ENCODE peak calls at places on chromosomes 1 and 21, in seven cellular contexts. One of them, this sample, is unnamed.

GRCh38 chr1:65820983-65821382 is 28.3 kb downstream of the PDE4B start:
- DNase-seq in stimulated activated CD4-positive, alpha-beta T cell treated with anti-CD3 and anti-CD28 coated beads, Interleukin-12 subunit alpha, Interleukin-12 subunit beta, amount 100 ng/mL, for 48 hours: no peak
- DNase-seq in activated T-helper 1 cell treated with Interleukin-2 at 50 U/mL for 16 hours: no peak
- DNase-seq in kidney tubule cell: peak; percentile 85
- DNase-seq in G401: no peak
- DNase-seq in C1 segment of cervical spinal cord: no peak
- DNase-seq in posterior cingulate gyrus: no peak
- DNase-seq in this sample: peak; percentile 29

GRCh38 chr1:223861904-223862303 is 16.2 kb upstream of the TP53BP2 start:
- DNase-seq in stimulated activated CD4-positive, alpha-beta T cell treated with anti-CD3 and anti-CD28 coated beads, Interleukin-12 subunit alpha, Interleukin-12 subunit beta, amount 100 ng/mL, for 48 hours: no peak
- DNase-seq in activated T-helper 1 cell treated with Interleukin-2 at 50 U/mL for 16 hours: no peak
- DNase-seq in kidney tubule cell: no peak
- DNase-seq in G401: no peak
- DNase-seq in C1 segment of cervical spinal cord: no peak
- DNase-seq in posterior cingulate gyrus: no peak
- DNase-seq in this sample: no peak

GRCh38 chr1:202063093-202063492 is 52.7 kb downstream of the ELF3 start:
- DNase-seq in stimulated activated CD4-positive, alpha-beta T cell treated with anti-CD3 and anti-CD28 coated beads, Interleukin-12 subunit alpha, Interleukin-12 subunit beta, amount 100 ng/mL, for 48 hours: no peak
- DNase-seq in activated T-helper 1 cell treated with Interleukin-2 at 50 U/mL for 16 hours: no peak
- DNase-seq in kidney tubule cell: peak; percentile 41
- DNase-seq in G401: no peak
- DNase-seq in C1 segment of cervical spinal cord: no peak
- DNase-seq in posterior cingulate gyrus: no peak
- DNase-seq in this sample: no peak

GRCh38 chr1:193538004-193538355 is 351.6 kb upstream of the B3GALT2 start:
- DNase-seq in stimulated activated CD4-positive, alpha-beta T cell treated with anti-CD3 and anti-CD28 coated beads, Interleukin-12 subunit alpha, Interleukin-12 subunit beta, amount 100 ng/mL, for 48 hours: no peak
- DNase-seq in activated T-helper 1 cell treated with Interleukin-2 at 50 U/mL for 16 hours: no peak
- DNase-seq in kidney tubule cell: peak; percentile 43
- DNase-seq in G401: no peak
- DNase-seq in C1 segment of cervical spinal cord: no peak
- DNase-seq in posterior cingulate gyrus: no peak
- DNase-seq in this sample: peak; percentile 8

GRCh38 chr1:23585321-23586022 is 26.2 kb upstream of the ID3 start:
- DNase-seq in stimulated activated CD4-positive, alpha-beta T cell treated with anti-CD3 and anti-CD28 coated beads, Interleukin-12 subunit alpha, Interleukin-12 subunit beta, amount 100 ng/mL, for 48 hours: no peak
- DNase-seq in activated T-helper 1 cell treated with Interleukin-2 at 50 U/mL for 16 hours: no peak
- DNase-seq in kidney tubule cell: peak; percentile 82
- DNase-seq in G401: no peak
- DNase-seq in C1 segment of cervical spinal cord: no peak
- DNase-seq in posterior cingulate gyrus: no peak
- DNase-seq in this sample: peak; percentile 94

GRCh38 chr1:26164036-26164927 is 4.5 kb downstream of the C1orf232 start:
- DNase-seq in stimulated activated CD4-positive, alpha-beta T cell treated with anti-CD3 and anti-CD28 coated beads, Interleukin-12 subunit alpha, Interleukin-12 subunit beta, amount 100 ng/mL, for 48 hours: no peak
- DNase-seq in activated T-helper 1 cell treated with Interleukin-2 at 50 U/mL for 16 hours: peak; percentile 42
- DNase-seq in kidney tubule cell: peak; percentile 36
- DNase-seq in G401: peak; percentile 25
- DNase-seq in C1 segment of cervical spinal cord: no peak
- DNase-seq in posterior cingulate gyrus: peak; percentile 90
- DNase-seq in this sample: no peak

GRCh38 chr1:203934027-203934426 is 72.6 kb downstream of the SNRPE start:
- DNase-seq in stimulated activated CD4-positive, alpha-beta T cell treated with anti-CD3 and anti-CD28 coated beads, Interleukin-12 subunit alpha, Interleukin-12 subunit beta, amount 100 ng/mL, for 48 hours: no peak
- DNase-seq in activated T-helper 1 cell treated with Interleukin-2 at 50 U/mL for 16 hours: no peak
- DNase-seq in kidney tubule cell: peak; percentile 20
- DNase-seq in G401: no peak
- DNase-seq in C1 segment of cervical spinal cord: no peak
- DNase-seq in posterior cingulate gyrus: no peak
- DNase-seq in this sample: peak; percentile 47

GRCh38 chr1:117061986-117062415 is 1.9 kb downstream of the TTF2 start:
- DNase-seq in stimulated activated CD4-positive, alpha-beta T cell treated with anti-CD3 and anti-CD28 coated beads, Interleukin-12 subunit alpha, Interleukin-12 subunit beta, amount 100 ng/mL, for 48 hours: no peak
- DNase-seq in activated T-helper 1 cell treated with Interleukin-2 at 50 U/mL for 16 hours: no peak
- DNase-seq in kidney tubule cell: peak; percentile 70
- DNase-seq in G401: no peak
- DNase-seq in C1 segment of cervical spinal cord: no peak
- DNase-seq in posterior cingulate gyrus: no peak
- DNase-seq in this sample: peak; percentile 69

GRCh38 chr1:65449214-65449823 is 28.9 kb downstream of the LEPR start:
- DNase-seq in stimulated activated CD4-positive, alpha-beta T cell treated with anti-CD3 and anti-CD28 coated beads, Interleukin-12 subunit alpha, Interleukin-12 subunit beta, amount 100 ng/mL, for 48 hours: no peak
- DNase-seq in activated T-helper 1 cell treated with Interleukin-2 at 50 U/mL for 16 hours: no peak
- DNase-seq in kidney tubule cell: no peak
- DNase-seq in G401: no peak
- DNase-seq in C1 segment of cervical spinal cord: no peak
- DNase-seq in posterior cingulate gyrus: peak; percentile 63
- DNase-seq in this sample: no peak

GRCh38 chr1:236066828-236067386 is 2.0 kb upstream of the NID1 start:
- DNase-seq in stimulated activated CD4-positive, alpha-beta T cell treated with anti-CD3 and anti-CD28 coated beads, Interleukin-12 subunit alpha, Interleukin-12 subunit beta, amount 100 ng/mL, for 48 hours: peak; percentile 38
- DNase-seq in activated T-helper 1 cell treated with Interleukin-2 at 50 U/mL for 16 hours: peak; percentile 20
- DNase-seq in kidney tubule cell: no peak
- DNase-seq in G401: peak; percentile 30
- DNase-seq in C1 segment of cervical spinal cord: peak; percentile 32
- DNase-seq in posterior cingulate gyrus: no peak
- DNase-seq in this sample: no peak

GRCh38 chr1:154442006-154442740 is 37.0 kb downstream of the IL6R start:
- DNase-seq in stimulated activated CD4-positive, alpha-beta T cell treated with anti-CD3 and anti-CD28 coated beads, Interleukin-12 subunit alpha, Interleukin-12 subunit beta, amount 100 ng/mL, for 48 hours: no peak
- DNase-seq in activated T-helper 1 cell treated with Interleukin-2 at 50 U/mL for 16 hours: no peak
- DNase-seq in kidney tubule cell: peak; percentile 83
- DNase-seq in G401: no peak
- DNase-seq in C1 segment of cervical spinal cord: no peak
- DNase-seq in posterior cingulate gyrus: no peak
- DNase-seq in this sample: no peak

GRCh38 chr1:228455715-228456114 is 31.5 kb upstream of the RNF187 start:
- DNase-seq in stimulated activated CD4-positive, alpha-beta T cell treated with anti-CD3 and anti-CD28 coated beads, Interleukin-12 subunit alpha, Interleukin-12 subunit beta, amount 100 ng/mL, for 48 hours: no peak
- DNase-seq in activated T-helper 1 cell treated with Interleukin-2 at 50 U/mL for 16 hours: no peak
- DNase-seq in kidney tubule cell: no peak
- DNase-seq in G401: peak; percentile 63
- DNase-seq in C1 segment of cervical spinal cord: no peak
- DNase-seq in posterior cingulate gyrus: no peak
- DNase-seq in this sample: no peak

GRCh38 chr1:73722055-73722454 is 475.9 kb downstream of the LRRIQ3 start:
- DNase-seq in stimulated activated CD4-positive, alpha-beta T cell treated with anti-CD3 and anti-CD28 coated beads, Interleukin-12 subunit alpha, Interleukin-12 subunit beta, amount 100 ng/mL, for 48 hours: no peak
- DNase-seq in activated T-helper 1 cell treated with Interleukin-2 at 50 U/mL for 16 hours: no peak
- DNase-seq in kidney tubule cell: no peak
- DNase-seq in G401: no peak
- DNase-seq in C1 segment of cervical spinal cord: no peak
- DNase-seq in posterior cingulate gyrus: no peak
- DNase-seq in this sample: no peak

GRCh38 chr1:210855440-210855839 is 278.5 kb downstream of the KCNH1 start:
- DNase-seq in stimulated activated CD4-positive, alpha-beta T cell treated with anti-CD3 and anti-CD28 coated beads, Interleukin-12 subunit alpha, Interleukin-12 subunit beta, amount 100 ng/mL, for 48 hours: no peak
- DNase-seq in activated T-helper 1 cell treated with Interleukin-2 at 50 U/mL for 16 hours: no peak
- DNase-seq in kidney tubule cell: no peak
- DNase-seq in G401: no peak
- DNase-seq in C1 segment of cervical spinal cord: no peak
- DNase-seq in posterior cingulate gyrus: no peak
- DNase-seq in this sample: no peak

GRCh38 chr1:236862615-236863211 is 67.6 kb downstream of the MTR start:
- DNase-seq in stimulated activated CD4-positive, alpha-beta T cell treated with anti-CD3 and anti-CD28 coated beads, Interleukin-12 subunit alpha, Interleukin-12 subunit beta, amount 100 ng/mL, for 48 hours: no peak
- DNase-seq in activated T-helper 1 cell treated with Interleukin-2 at 50 U/mL for 16 hours: no peak
- DNase-seq in kidney tubule cell: peak; percentile 69
- DNase-seq in G401: peak; percentile 19
- DNase-seq in C1 segment of cervical spinal cord: peak; percentile 28
- DNase-seq in posterior cingulate gyrus: no peak
- DNase-seq in this sample: no peak

GRCh38 chr1:234188454-234188792 is 184.8 kb upstream of the COA6 start:
- DNase-seq in stimulated activated CD4-positive, alpha-beta T cell treated with anti-CD3 and anti-CD28 coated beads, Interleukin-12 subunit alpha, Interleukin-12 subunit beta, amount 100 ng/mL, for 48 hours: no peak
- DNase-seq in activated T-helper 1 cell treated with Interleukin-2 at 50 U/mL for 16 hours: no peak
- DNase-seq in kidney tubule cell: peak; percentile 47
- DNase-seq in G401: no peak
- DNase-seq in C1 segment of cervical spinal cord: no peak
- DNase-seq in posterior cingulate gyrus: no peak
- DNase-seq in this sample: peak; percentile 98

GRCh38 chr21:38392722-38393121 is 105.6 kb downstream of the ERG start:
- DNase-seq in stimulated activated CD4-positive, alpha-beta T cell treated with anti-CD3 and anti-CD28 coated beads, Interleukin-12 subunit alpha, Interleukin-12 subunit beta, amount 100 ng/mL, for 48 hours: no peak
- DNase-seq in activated T-helper 1 cell treated with Interleukin-2 at 50 U/mL for 16 hours: no peak
- DNase-seq in kidney tubule cell: no peak
- DNase-seq in G401: no peak
- DNase-seq in C1 segment of cervical spinal cord: no peak
- DNase-seq in posterior cingulate gyrus: no peak
- DNase-seq in this sample: no peak

GRCh38 chr1:87226341-87226760 is 102.3 kb upstream of the LMO4 start:
- DNase-seq in stimulated activated CD4-positive, alpha-beta T cell treated with anti-CD3 and anti-CD28 coated beads, Interleukin-12 subunit alpha, Interleukin-12 subunit beta, amount 100 ng/mL, for 48 hours: no peak
- DNase-seq in activated T-helper 1 cell treated with Interleukin-2 at 50 U/mL for 16 hours: no peak
- DNase-seq in kidney tubule cell: peak; percentile 100
- DNase-seq in G401: no peak
- DNase-seq in C1 segment of cervical spinal cord: no peak
- DNase-seq in posterior cingulate gyrus: no peak
- DNase-seq in this sample: peak; percentile 97

GRCh38 chr1:147185442-147185841 is 13.2 kb upstream of the PRKAB2 start:
- DNase-seq in stimulated activated CD4-positive, alpha-beta T cell treated with anti-CD3 and anti-CD28 coated beads, Interleukin-12 subunit alpha, Interleukin-12 subunit beta, amount 100 ng/mL, for 48 hours: no peak
- DNase-seq in activated T-helper 1 cell treated with Interleukin-2 at 50 U/mL for 16 hours: no peak
- DNase-seq in kidney tubule cell: no peak
- DNase-seq in G401: no peak
- DNase-seq in C1 segment of cervical spinal cord: no peak
- DNase-seq in posterior cingulate gyrus: no peak
- DNase-seq in this sample: no peak

This sample was measured in foreskin keratinocyte.